ENCODE peak calls at places on chromosome 15, in five cellular contexts. O is dorsolateral prefrontal cortex; C is A549; H is activated CD8-positive, alpha-beta T cell treated with anti-CD3 and anti-CD28 coated beads for 36 hours; U is uterus. B is an unnamed sample.

GRCh38 chr15:62875626-62876021 is 166.9 kb upstream of the TPM1 start:
- DNase-seq in O (no peak), C (no peak), H (no peak), U (no peak), B (no peak)

GRCh38 chr15:67840747-67841634 is 1.1 kb upstream of the RNU6-1 start:
- DNase-seq in O (peak; percentile 27), C (peak; percentile 86), H (no peak), U (no peak), B (no peak)

GRCh38 chr15:101056366-101057334 is 137.5 kb downstream of the LRRK1 start:
- DNase-seq in O (no peak), C (no peak), H (no peak), U (no peak), B (peak; percentile 76)

GRCh38 chr15:43104426-43104825 is 1.4 kb downstream of the UBR1 start:
- DNase-seq in O (no peak), C (no peak), H (no peak), U (no peak), B (no peak)

GRCh38 chr15:93180656-93181055 is 91.6 kb upstream of the RGMA start:
- DNase-seq in O (no peak), C (no peak), H (no peak), U (no peak), B (no peak)

GRCh38 chr15:44490628-44491027 is 46.3 kb upstream of the EIF3J start:
- DNase-seq in O (no peak), C (no peak), H (no peak), U (no peak), B (no peak)

GRCh38 chr15:62413786-62414185 is 248.7 kb upstream of the C2CD4B start:
- DNase-seq in O (no peak), C (no peak), H (no peak), U (no peak), B (no peak)

GRCh38 chr15:25733856-25734679 is 129.1 kb downstream of the ATP10A start:
- DNase-seq in O (no peak), C (no peak), H (no peak), U (no peak), B (no peak)

GRCh38 chr15:60649845-60650548 is 171.1 kb upstream of the ICE2 start:
- DNase-seq in O (no peak), C (no peak), H (peak; percentile 66), U (no peak), B (no peak)